ENCODE peak calls at places on chromosomes 4 and X, in ten cellular contexts. O is neural progenitor cell, J is fibroblast of lung, G is endodermal cell, V is SK-N-SH, I is IMR-90, T is mesendoderm, E is mesenchymal stem cell, N is colonic mucosa, A is astrocyte. Q is an unnamed sample.

GRCh38 chr4:22324422-22324821 is 191.4 kb downstream of the ADGRA3 start:
- DNase-seq in O (no peak), J (no peak), G (no peak), V (no peak), I (no peak), T (peak; percentile 11), E (no peak), N (no peak), A (no peak), Q (no peak)

GRCh38 chr4:142579483-142579882 is 266.6 kb downstream of the INPP4B start:
- DNase-seq in O (peak; percentile 68), J (no peak), G (no peak), V (no peak), I (no peak), T (no peak), E (no peak), N (no peak), A (no peak), Q (no peak)

GRCh38 chrX:154002215-154002719 is 17.4 kb downstream of the IRAK1 start:
- DNase-seq in O (peak; percentile 30), J (peak; percentile 48), G (no peak), V (no peak), I (peak; percentile 61), T (peak; percentile 73), E (peak; percentile 51), N (no peak), A (peak; percentile 72), Q (no peak)

GRCh38 chr4:94451669-94452475 is at the start of gene PDLIM5:
- DNase-seq in O (peak; percentile 96), J (peak; percentile 86), G (peak; percentile 98), V (peak; percentile 98), I (peak; percentile 84), T (peak; percentile 96), E (peak; percentile 91), N (peak; percentile 92), A (peak; percentile 73), Q (peak; percentile 96)

GRCh38 chrX:119240356-119240755 is 4.3 kb downstream of the PGRMC1 start:
- DNase-seq in O (no peak), J (peak; percentile 64), G (no peak), V (no peak), I (peak; percentile 75), T (no peak), E (no peak), N (no peak), A (peak; percentile 87), Q (no peak)

GRCh38 chr4:118338981-118339765 is 13.6 kb downstream of the PRSS12 start:
- DNase-seq in O (no peak), J (peak; percentile 70), G (no peak), V (no peak), I (peak; percentile 91), T (no peak), E (no peak), N (no peak), A (peak; percentile 68), Q (peak; percentile 79)

GRCh38 chrX:122565952-122566351 is 618.1 kb upstream of the GRIA3 start:
- DNase-seq in O (no peak), J (peak; percentile 92), G (no peak), V (peak; percentile 22), I (peak; percentile 90), T (peak; percentile 26), E (peak; percentile 89), N (no peak), A (peak; percentile 98), Q (peak; percentile 93)

GRCh38 chr4:15478724-15479088 is 9.0 kb downstream of the CC2D2A start:
- DNase-seq in O (no peak), J (no peak), G (no peak), V (no peak), I (no peak), T (no peak), E (no peak), N (no peak), A (no peak), Q (no peak)

GRCh38 chr4:123443401-123444297 is 47.1 kb downstream of the SPRY1 start:
- DNase-seq in O (peak; percentile 57), J (no peak), G (no peak), V (peak; percentile 20), I (peak; percentile 21), T (peak; percentile 63), E (peak; percentile 34), N (peak; percentile 24), A (no peak), Q (no peak)

GRCh38 chrX:104309169-104309568 is 54.4 kb upstream of the ESX1 start:
- DNase-seq in O (peak; percentile 17), J (no peak), G (no peak), V (no peak), I (no peak), T (peak; percentile 31), E (no peak), N (no peak), A (no peak), Q (no peak)

GRCh38 chr4:86855572-86855971 is 6.4 kb upstream of the SLC10A6 start:
- DNase-seq in O (no peak), J (no peak), G (no peak), V (no peak), I (peak; percentile 81), T (no peak), E (peak; percentile 71), N (no peak), A (peak; percentile 71), Q (peak; percentile 81)

GRCh38 chrX:134619838-134620237 is 38.4 kb downstream of the PLAC1 start:
- DNase-seq in O (no peak), J (no peak), G (no peak), V (no peak), I (no peak), T (no peak), E (no peak), N (no peak), A (no peak), Q (no peak)

GRCh38 chrX:115573172-115573571 is 12.2 kb downstream of the PLS3 start:
- DNase-seq in O (no peak), J (no peak), G (no peak), V (no peak), I (no peak), T (no peak), E (no peak), N (no peak), A (no peak), Q (no peak)

GRCh38 chrX:115565888-115566287 is 4.9 kb downstream of the PLS3 start:
- DNase-seq in O (no peak), J (no peak), G (no peak), V (no peak), I (no peak), T (no peak), E (no peak), N (no peak), A (no peak), Q (no peak)

GRCh38 chrX:115576676-115577075 is 15.7 kb downstream of the PLS3 start:
- DNase-seq in O (no peak), J (no peak), G (no peak), V (no peak), I (no peak), T (no peak), E (no peak), N (no peak), A (no peak), Q (no peak)

GRCh38 chrX:115571712-115572111 is 10.7 kb downstream of the PLS3 start:
- DNase-seq in O (no peak), J (no peak), G (no peak), V (no peak), I (peak; percentile 29), T (no peak), E (no peak), N (no peak), A (no peak), Q (no peak)
- H3K9ac ChIP-seq in O (no peak overlapping the region), J (no peak overlapping the region), G (no peak overlapping the region), V (no peak overlapping the region), I (no peak overlapping the region), T (no peak overlapping the region), E (no peak overlapping the region), N (no peak overlapping the region), A (no peak overlapping the region), Q (no peak overlapping the region)

GRCh38 chr4:1039493-1040343 is 28.3 kb downstream of the FGFRL1 start:
- DNase-seq in O (peak; percentile 62), J (peak; percentile 53), G (peak; percentile 87), V (no peak), I (peak; percentile 32), T (peak; percentile 39), E (peak; percentile 56), N (no peak), A (no peak), Q (no peak)
- H3K9ac ChIP-seq in O (no peak overlapping the region), J (no peak overlapping the region), G (no peak overlapping the region), V (no peak overlapping the region), I (no peak overlapping the region), T (no peak overlapping the region), E (peak overlapping the region; percentile 51), N (no peak overlapping the region), A (peak overlapping the region; percentile 30), Q (no peak overlapping the region)

GRCh38 chr4:164177753-164178152 is 576.2 kb upstream of the SMIM31 start:
- DNase-seq in O (no peak), J (no peak), G (no peak), V (no peak), I (no peak), T (no peak), E (no peak), N (no peak), A (no peak), Q (no peak)

GRCh38 chr4:164177186-164177585 is 576.7 kb upstream of the SMIM31 start:
- DNase-seq in O (no peak), J (no peak), G (no peak), V (no peak), I (no peak), T (no peak), E (no peak), N (no peak), A (no peak), Q (no peak)
- H3K9ac ChIP-seq in O (no peak overlapping the region), J (no peak overlapping the region), G (no peak overlapping the region), V (no peak overlapping the region), I (no peak overlapping the region), T (no peak overlapping the region), E (no peak overlapping the region), N (no peak overlapping the region), A (no peak overlapping the region), Q (no peak overlapping the region)

GRCh38 chrX:155864655-155865054 is 16.5 kb upstream of the VAMP7 start:
- DNase-seq in O (peak; percentile 9), J (no peak), G (no peak), V (peak; percentile 36), I (no peak), T (peak; percentile 37), E (peak; percentile 10), N (no peak), A (no peak), Q (no peak)
- H3K9ac ChIP-seq in O (no peak overlapping the region), J (no peak overlapping the region), G (no peak overlapping the region), V (no peak overlapping the region), I (no peak overlapping the region), T (no peak overlapping the region), E (no peak overlapping the region), N (no peak overlapping the region), A (no peak overlapping the region), Q (no peak overlapping the region)

DNA sequence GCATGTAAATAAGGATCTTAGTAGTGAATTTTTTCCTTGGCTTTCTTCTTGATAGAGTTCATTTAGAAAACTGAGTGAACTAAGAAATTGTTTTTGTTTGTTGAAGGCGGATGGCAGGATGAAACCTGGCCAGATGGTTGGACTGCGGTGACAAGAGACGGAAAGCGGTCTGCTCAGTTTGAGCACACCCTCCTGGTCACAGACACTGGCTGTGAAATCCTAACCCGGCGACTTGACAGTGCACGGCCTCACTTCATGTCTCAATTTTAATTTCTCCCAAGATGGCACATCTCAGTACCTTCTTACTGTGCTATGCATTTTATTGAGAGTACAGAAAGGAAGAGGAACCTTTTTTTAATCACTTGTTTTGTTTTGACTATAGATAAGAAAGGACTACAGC is 27.5 kb downstream of the ADH5 start:
- DNase-seq in O (no peak), J (no peak), G (no peak), V (no peak), I (no peak), T (no peak), E (no peak), N (no peak), A (no peak), Q (no peak)
- H3K9ac ChIP-seq in O (no peak overlapping the region), J (no peak overlapping the region), G (no peak overlapping the region), V (no peak overlapping the region), I (no peak overlapping the region), T (no peak overlapping the region), E (no peak overlapping the region), N (no peak overlapping the region), A (no peak overlapping the region), Q (no peak overlapping the region)

Q was measured in mammary epithelial cell.